ENCODE peak calls at places on chromosomes 4 and X, in seven cellular contexts. Y is heart left ventricle; V is PC-3; W is astrocyte of the spinal cord; U is CD8-positive, alpha-beta T cell; I is AG04450; P is lower lobe of right lung. B is an unnamed sample.

GRCh38 chrX:71976753-71977152 is 66.1 kb downstream of the NHSL2 start:
- DNase-seq in Y (no peak), P (no peak), V (no peak), W (no peak), I (no peak), U (no peak), B (no peak)

GRCh38 chrX:39222361-39223113 is 421.3 kb downstream of the MID1IP1 start:
- DNase-seq in I (no peak), W (no peak), P (no peak), V (no peak), Y (no peak), U (no peak), B (no peak)

GRCh38 chr4:76439491-76439890 is 4.5 kb downstream of the SHROOM3 start:
- DNase-seq in P (no peak), V (no peak), W (no peak), Y (no peak), U (no peak), I (no peak), B (no peak)

GRCh38 chr4:139656614-139657486 is 8.8 kb upstream of the MGST2 start:
- DNase-seq in U (peak; percentile 60), W (peak; percentile 79), P (peak; percentile 61), V (peak; percentile 80), I (peak; percentile 51), Y (peak; percentile 46), B (peak; percentile 77)

GRCh38 chr4:143036443-143036842 is 148.3 kb upstream of the USP38 start:
- DNase-seq in U (no peak), P (no peak), Y (no peak), I (no peak), V (no peak), W (no peak), B (no peak)

GRCh38 chrX:133413218-133413925 is 1.9 kb downstream of the GPC4 start:
- DNase-seq in Y (peak; percentile 15), I (no peak), V (no peak), P (no peak), W (no peak), U (no peak), B (no peak)

GRCh38 chr4:3416821-3417221 is 24.9 kb upstream of the HGFAC start:
- DNase-seq in W (no peak), U (no peak), I (no peak), P (no peak), Y (no peak), V (no peak), B (no peak)

GRCh38 chr4:18566970-18567799 is 545.6 kb upstream of the LCORL start:
- DNase-seq in V (no peak), Y (no peak), I (no peak), P (no peak), W (no peak), U (no peak), B (no peak)

GRCh38 chr4:1866095-1866755 is 5.0 kb upstream of the NSD2 start:
- DNase-seq in Y (no peak), I (no peak), P (no peak), U (no peak), W (no peak), V (no peak), B (no peak)

GRCh38 chr4:91963489-91963888 is 340.3 kb upstream of the GRID2 start:
- DNase-seq in I (peak; percentile 16), V (peak; percentile 45), U (no peak), Y (no peak), P (no peak), W (peak; percentile 53), B (no peak)

GRCh38 chrX:79081895-79082512 is 62.5 kb upstream of the GPR174 start:
- DNase-seq in P (no peak), W (peak; percentile 28), U (no peak), Y (no peak), I (no peak), V (peak; percentile 64), B (no peak)

GRCh38 chr4:135515295-135515694 is 1313.7 kb upstream of the PABPC4L start:
- DNase-seq in W (peak; percentile 66), P (no peak), V (no peak), U (no peak), Y (no peak), I (no peak), B (no peak)

GRCh38 chrX:68599256-68600152 is 48.0 kb upstream of the STARD8 start:
- DNase-seq in W (peak; percentile 1), P (no peak), Y (no peak), V (peak; percentile 20), U (no peak), I (no peak), B (no peak)

DNA sequence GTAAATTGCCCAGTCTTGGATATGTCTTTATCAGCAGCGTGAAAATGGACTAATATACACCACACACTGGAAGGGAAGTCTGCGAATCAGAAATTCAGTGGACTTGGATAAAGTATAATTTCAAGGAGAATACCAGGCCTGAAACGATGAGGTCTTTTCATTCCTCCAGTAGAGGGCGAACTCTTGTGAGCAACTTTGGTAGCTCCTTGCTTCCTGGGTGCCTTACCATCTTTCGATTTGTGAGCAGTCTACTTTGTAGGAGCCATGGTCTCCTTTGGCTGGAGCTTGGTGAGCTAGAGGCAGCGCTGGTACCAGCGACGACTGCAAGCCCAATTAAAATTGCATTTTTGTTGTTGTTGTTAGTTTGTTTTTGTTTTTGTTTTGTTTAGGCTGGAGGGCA is 791.9 kb downstream of the FAT4 start:
- DNase-seq in W (no peak), Y (no peak), U (no peak), P (no peak), I (no peak), V (no peak), B (no peak)
- TF ChIP-seq CTCF in W (peak; percentile 22), Y (no peak), U (no peak), P (no peak), I (peak; percentile 16), V (peak; percentile 29), B (no peak)

GRCh38 chr4:5955201-5955821 is 62.4 kb upstream of the CRMP1 start:
- DNase-seq in I (no peak), U (no peak), V (no peak), Y (no peak), W (no peak), P (no peak), B (no peak)

GRCh38 chr4:5955856-5956255 is 62.4 kb downstream of the C4orf50 start:
- DNase-seq in P (no peak), Y (no peak), I (no peak), U (no peak), W (no peak), V (no peak), B (no peak)

GRCh38 chr4:5958199-5958735 is 60.0 kb downstream of the C4orf50 start:
- DNase-seq in I (no peak), Y (no peak), U (no peak), P (no peak), W (no peak), V (no peak), B (no peak)

GRCh38 chr4:5956285-5957021 is 61.8 kb downstream of the C4orf50 start:
- DNase-seq in U (no peak), W (no peak), I (no peak), Y (no peak), P (no peak), V (peak; percentile 10), B (no peak)

DNA sequence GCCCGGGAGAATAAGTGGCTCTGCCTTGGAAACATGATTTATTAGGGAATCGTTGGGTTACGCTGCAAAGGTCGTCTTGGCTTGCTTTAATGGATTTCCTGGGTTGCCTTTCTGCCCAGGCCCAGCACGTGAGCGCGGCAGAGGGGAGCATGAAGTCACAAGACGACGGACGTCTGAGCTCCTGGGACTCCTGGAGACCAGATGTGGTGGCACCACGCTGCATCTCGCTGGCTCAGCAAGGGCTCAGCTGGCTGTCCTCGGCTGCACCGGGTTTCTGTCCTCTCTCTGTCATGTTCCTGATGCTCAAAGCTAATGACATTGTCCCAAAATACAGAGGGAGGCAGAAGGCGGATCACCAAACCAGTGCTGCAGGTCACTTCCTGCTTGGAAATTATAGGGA is 61.1 kb downstream of the C4orf50 start:
- DNase-seq in Y (no peak), P (no peak), U (no peak), I (no peak), V (no peak), W (no peak), B (no peak)
- H3K4me3 ChIP-seq in Y (no peak overlapping the region), P (no peak overlapping the region), U (no peak overlapping the region), I (no peak overlapping the region), V (no peak overlapping the region), W (no peak overlapping the region), B (no peak overlapping the region)

GRCh38 chr4:172826866-172827265 is 341.7 kb upstream of the GALNT7 start:
- DNase-seq in V (no peak), U (no peak), Y (no peak), I (no peak), P (no peak), W (no peak), B (no peak)

GRCh38 chr4:172826346-172826745 is 342.3 kb upstream of the GALNT7 start:
- DNase-seq in I (no peak), W (peak; percentile 13), U (no peak), P (no peak), Y (no peak), V (peak; percentile 28), B (no peak)

GRCh38 chr4:172830295-172830764 is 338.3 kb upstream of the GALNT7 start:
- DNase-seq in U (no peak), W (peak; percentile 34), I (no peak), V (peak; percentile 62), Y (no peak), P (no peak), B (no peak)
- TF ChIP-seq CTCF in U (peak; percentile 81), W (peak; percentile 19), I (peak; percentile 43), V (peak; percentile 69), Y (no peak), P (peak; percentile 55), B (peak; percentile 46)

DNA sequence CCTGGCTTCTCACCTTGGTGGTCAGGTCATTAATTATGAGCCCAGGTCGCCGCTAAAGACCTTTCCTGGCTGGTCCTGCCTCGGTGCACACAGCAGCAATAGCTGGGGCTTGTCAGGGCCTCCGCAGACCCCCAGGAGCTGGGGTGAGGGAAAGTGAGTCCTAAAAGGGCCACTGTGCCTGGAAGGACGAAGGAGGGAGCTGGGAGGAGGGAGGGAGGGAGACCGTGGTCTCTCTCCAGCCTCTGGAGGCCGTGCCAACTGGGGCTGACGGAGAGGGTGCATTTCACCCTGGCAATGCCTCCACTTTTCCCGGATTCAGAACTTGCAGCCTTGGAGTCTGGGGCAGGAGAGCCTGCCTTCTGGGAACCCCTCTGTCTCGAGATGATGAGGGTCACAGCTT is 60.4 kb downstream of the CRLF2 start:
- DNase-seq in I (no peak), V (no peak), P (no peak), W (no peak), U (peak; percentile 32), Y (no peak), B (no peak)
- H3K4me3 ChIP-seq in I (no peak overlapping the region), V (no peak overlapping the region), P (no peak overlapping the region), W (no peak overlapping the region), U (no peak overlapping the region), Y (no peak overlapping the region), B (no peak overlapping the region)

GRCh38 chr4:103207673-103208072 is 9.5 kb upstream of the CENPE start:
- DNase-seq in U (no peak), Y (no peak), P (no peak), W (no peak), V (peak; percentile 2), I (no peak), B (no peak)
- TF ChIP-seq CTCF in U (no peak), Y (no peak), P (no peak), W (no peak), V (peak; percentile 36), I (no peak), B (no peak)

DNA sequence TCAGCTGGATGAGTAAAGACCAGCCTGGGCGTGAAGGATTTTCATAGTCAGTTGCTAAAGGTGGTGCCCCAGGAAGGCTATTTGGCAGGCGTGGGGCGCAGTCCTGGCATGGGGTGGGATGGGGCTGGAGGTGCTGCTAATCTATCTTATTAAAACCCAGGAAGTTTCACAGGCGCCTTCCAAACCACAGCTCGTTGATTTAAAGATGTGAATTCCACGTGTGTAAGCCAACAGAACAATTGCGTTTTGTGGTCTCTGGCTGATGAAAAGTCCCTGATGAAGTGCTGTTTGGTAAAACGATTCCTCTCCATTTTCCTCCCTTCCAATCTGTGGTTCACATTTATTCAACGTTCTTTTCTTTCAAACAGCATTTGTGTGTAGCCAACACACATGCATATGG is 105.0 kb downstream of the TBL1X start:
- DNase-seq in I (no peak), U (no peak), V (no peak), P (no peak), Y (no peak), W (peak; percentile 61), B (no peak)
- H3K4me3 ChIP-seq in I (no peak overlapping the region), U (no peak overlapping the region), V (no peak overlapping the region), P (no peak overlapping the region), Y (no peak overlapping the region), W (no peak overlapping the region), B (no peak overlapping the region)

B was measured in Peyer's patch.